ENCODE peak calls at places on chromosomes 5 and 9, in seven cellular contexts. One of them, this sample, is unnamed.

GRCh38 chr5:67238191-67238590 is 41.6 kb upstream of the CD180 start:
- DNase-seq in HS-5: no peak
- DNase-seq in sciatic nerve: no peak
- DNase-seq in GM10248: no peak
- DNase-seq in activated naive CD4-positive, alpha-beta T cell treated with anti-CD3 and anti-CD28 coated beads, Interleukin-2, amount 10 ng/mL, durations not matched to agents 7 days and 5 days: no peak
- DNase-seq in amygdala: no peak
- DNase-seq in activated effector memory CD4-positive, alpha-beta T cell treated with anti-CD3 and anti-CD28 coated beads, Interleukin-2, amount 50 U/mL, for 16 hours: no peak
- DNase-seq in this sample: no peak

GRCh38 chr9:106322741-106323140 is 540.2 kb upstream of the ZNF462 start:
- DNase-seq in HS-5: no peak
- DNase-seq in sciatic nerve: no peak
- DNase-seq in GM10248: no peak
- DNase-seq in activated naive CD4-positive, alpha-beta T cell treated with anti-CD3 and anti-CD28 coated beads, Interleukin-2, amount 10 ng/mL, durations not matched to agents 7 days and 5 days: no peak
- DNase-seq in amygdala: no peak
- DNase-seq in activated effector memory CD4-positive, alpha-beta T cell treated with anti-CD3 and anti-CD28 coated beads, Interleukin-2, amount 50 U/mL, for 16 hours: no peak
- DNase-seq in this sample: no peak

GRCh38 chr9:69499401-69499800 is 172.8 kb downstream of the APBA1 start:
- DNase-seq in HS-5: no peak
- DNase-seq in sciatic nerve: no peak
- DNase-seq in GM10248: no peak
- DNase-seq in activated naive CD4-positive, alpha-beta T cell treated with anti-CD3 and anti-CD28 coated beads, Interleukin-2, amount 10 ng/mL, durations not matched to agents 7 days and 5 days: no peak
- DNase-seq in amygdala: no peak
- DNase-seq in activated effector memory CD4-positive, alpha-beta T cell treated with anti-CD3 and anti-CD28 coated beads, Interleukin-2, amount 50 U/mL, for 16 hours: no peak
- DNase-seq in this sample: no peak

GRCh38 chr9:105264380-105264779 is 19.9 kb downstream of the SLC44A1 start:
- DNase-seq in HS-5: no peak
- DNase-seq in sciatic nerve: no peak
- DNase-seq in GM10248: no peak
- DNase-seq in activated naive CD4-positive, alpha-beta T cell treated with anti-CD3 and anti-CD28 coated beads, Interleukin-2, amount 10 ng/mL, durations not matched to agents 7 days and 5 days: no peak
- DNase-seq in amygdala: no peak
- DNase-seq in activated effector memory CD4-positive, alpha-beta T cell treated with anti-CD3 and anti-CD28 coated beads, Interleukin-2, amount 50 U/mL, for 16 hours: no peak
- DNase-seq in this sample: no peak

GRCh38 chr5:65261499-65261898 is 220.2 kb downstream of the ADAMTS6 start:
- DNase-seq in HS-5: no peak
- DNase-seq in sciatic nerve: no peak
- DNase-seq in GM10248: no peak
- DNase-seq in activated naive CD4-positive, alpha-beta T cell treated with anti-CD3 and anti-CD28 coated beads, Interleukin-2, amount 10 ng/mL, durations not matched to agents 7 days and 5 days: no peak
- DNase-seq in amygdala: no peak
- DNase-seq in activated effector memory CD4-positive, alpha-beta T cell treated with anti-CD3 and anti-CD28 coated beads, Interleukin-2, amount 50 U/mL, for 16 hours: no peak
- DNase-seq in this sample: no peak

GRCh38 chr9:95004452-95005275 is 278.2 kb downstream of the AOPEP start:
- DNase-seq in HS-5: no peak
- DNase-seq in sciatic nerve: peak
- DNase-seq in GM10248: peak
- DNase-seq in activated naive CD4-positive, alpha-beta T cell treated with anti-CD3 and anti-CD28 coated beads, Interleukin-2, amount 10 ng/mL, durations not matched to agents 7 days and 5 days: peak
- DNase-seq in amygdala: no peak
- DNase-seq in activated effector memory CD4-positive, alpha-beta T cell treated with anti-CD3 and anti-CD28 coated beads, Interleukin-2, amount 50 U/mL, for 16 hours: peak
- DNase-seq in this sample: peak

GRCh38 chr9:2465921-2466460 is 155.6 kb upstream of the VLDLR start:
- DNase-seq in HS-5: no peak
- DNase-seq in sciatic nerve: no peak
- DNase-seq in GM10248: peak
- DNase-seq in activated naive CD4-positive, alpha-beta T cell treated with anti-CD3 and anti-CD28 coated beads, Interleukin-2, amount 10 ng/mL, durations not matched to agents 7 days and 5 days: no peak
- DNase-seq in amygdala: no peak
- DNase-seq in activated effector memory CD4-positive, alpha-beta T cell treated with anti-CD3 and anti-CD28 coated beads, Interleukin-2, amount 50 U/mL, for 16 hours: no peak
- DNase-seq in this sample: no peak

GRCh38 chr9:88577256-88577655 is 42.3 kb downstream of the NXNL2 start:
- DNase-seq in HS-5: no peak
- DNase-seq in sciatic nerve: no peak
- DNase-seq in GM10248: no peak
- DNase-seq in activated naive CD4-positive, alpha-beta T cell treated with anti-CD3 and anti-CD28 coated beads, Interleukin-2, amount 10 ng/mL, durations not matched to agents 7 days and 5 days: no peak
- DNase-seq in amygdala: no peak
- DNase-seq in activated effector memory CD4-positive, alpha-beta T cell treated with anti-CD3 and anti-CD28 coated beads, Interleukin-2, amount 50 U/mL, for 16 hours: no peak
- DNase-seq in this sample: no peak

GRCh38 chr9:116218399-116218798 is 64.8 kb downstream of the PAPPA start:
- DNase-seq in HS-5: no peak
- DNase-seq in sciatic nerve: no peak
- DNase-seq in GM10248: no peak
- DNase-seq in activated naive CD4-positive, alpha-beta T cell treated with anti-CD3 and anti-CD28 coated beads, Interleukin-2, amount 10 ng/mL, durations not matched to agents 7 days and 5 days: no peak
- DNase-seq in amygdala: no peak
- DNase-seq in activated effector memory CD4-positive, alpha-beta T cell treated with anti-CD3 and anti-CD28 coated beads, Interleukin-2, amount 50 U/mL, for 16 hours: no peak
- DNase-seq in this sample: no peak

GRCh38 chr9:77604316-77604715 is 43.8 kb downstream of the GNA14 start:
- DNase-seq in HS-5: no peak
- DNase-seq in sciatic nerve: no peak
- DNase-seq in GM10248: no peak
- DNase-seq in activated naive CD4-positive, alpha-beta T cell treated with anti-CD3 and anti-CD28 coated beads, Interleukin-2, amount 10 ng/mL, durations not matched to agents 7 days and 5 days: no peak
- DNase-seq in amygdala: no peak
- DNase-seq in activated effector memory CD4-positive, alpha-beta T cell treated with anti-CD3 and anti-CD28 coated beads, Interleukin-2, amount 50 U/mL, for 16 hours: no peak
- DNase-seq in this sample: no peak

GRCh38 chr9:93653762-93654161 is 77.4 kb downstream of the PHF2 start:
- DNase-seq in HS-5: no peak
- DNase-seq in sciatic nerve: peak
- DNase-seq in GM10248: no peak
- DNase-seq in activated naive CD4-positive, alpha-beta T cell treated with anti-CD3 and anti-CD28 coated beads, Interleukin-2, amount 10 ng/mL, durations not matched to agents 7 days and 5 days: peak
- DNase-seq in amygdala: no peak
- DNase-seq in activated effector memory CD4-positive, alpha-beta T cell treated with anti-CD3 and anti-CD28 coated beads, Interleukin-2, amount 50 U/mL, for 16 hours: peak
- DNase-seq in this sample: peak

GRCh38 chr5:108681079-108681921 is 66.4 kb upstream of the FER start:
- DNase-seq in HS-5: peak
- DNase-seq in sciatic nerve: no peak
- DNase-seq in GM10248: peak
- DNase-seq in activated naive CD4-positive, alpha-beta T cell treated with anti-CD3 and anti-CD28 coated beads, Interleukin-2, amount 10 ng/mL, durations not matched to agents 7 days and 5 days: no peak
- DNase-seq in amygdala: no peak
- DNase-seq in activated effector memory CD4-positive, alpha-beta T cell treated with anti-CD3 and anti-CD28 coated beads, Interleukin-2, amount 50 U/mL, for 16 hours: no peak
- DNase-seq in this sample: no peak

GRCh38 chr5:55918097-55919035 is 67.2 kb downstream of the IL31RA start:
- DNase-seq in HS-5: no peak
- DNase-seq in sciatic nerve: peak
- DNase-seq in GM10248: peak
- DNase-seq in activated naive CD4-positive, alpha-beta T cell treated with anti-CD3 and anti-CD28 coated beads, Interleukin-2, amount 10 ng/mL, durations not matched to agents 7 days and 5 days: no peak
- DNase-seq in amygdala: no peak
- DNase-seq in activated effector memory CD4-positive, alpha-beta T cell treated with anti-CD3 and anti-CD28 coated beads, Interleukin-2, amount 50 U/mL, for 16 hours: no peak
- DNase-seq in this sample: no peak

GRCh38 chr5:34570721-34571379 is 85.3 kb upstream of the RAI14 start:
- DNase-seq in HS-5: peak
- DNase-seq in sciatic nerve: no peak
- DNase-seq in GM10248: no peak
- DNase-seq in activated naive CD4-positive, alpha-beta T cell treated with anti-CD3 and anti-CD28 coated beads, Interleukin-2, amount 10 ng/mL, durations not matched to agents 7 days and 5 days: no peak
- DNase-seq in amygdala: no peak
- DNase-seq in activated effector memory CD4-positive, alpha-beta T cell treated with anti-CD3 and anti-CD28 coated beads, Interleukin-2, amount 50 U/mL, for 16 hours: no peak
- DNase-seq in this sample: no peak

GRCh38 chr9:110969971-110970381 is 68.3 kb downstream of the LPAR1 start:
- DNase-seq in HS-5: peak
- DNase-seq in sciatic nerve: no peak
- DNase-seq in GM10248: no peak
- DNase-seq in activated naive CD4-positive, alpha-beta T cell treated with anti-CD3 and anti-CD28 coated beads, Interleukin-2, amount 10 ng/mL, durations not matched to agents 7 days and 5 days: no peak
- DNase-seq in amygdala: no peak
- DNase-seq in activated effector memory CD4-positive, alpha-beta T cell treated with anti-CD3 and anti-CD28 coated beads, Interleukin-2, amount 50 U/mL, for 16 hours: no peak
- DNase-seq in this sample: no peak

GRCh38 chr9:136228107-136228875 is 17.3 kb downstream of the QSOX2 start:
- DNase-seq in HS-5: peak
- DNase-seq in sciatic nerve: no peak
- DNase-seq in GM10248: no peak
- DNase-seq in activated naive CD4-positive, alpha-beta T cell treated with anti-CD3 and anti-CD28 coated beads, Interleukin-2, amount 10 ng/mL, durations not matched to agents 7 days and 5 days: no peak
- DNase-seq in amygdala: no peak
- DNase-seq in activated effector memory CD4-positive, alpha-beta T cell treated with anti-CD3 and anti-CD28 coated beads, Interleukin-2, amount 50 U/mL, for 16 hours: no peak
- DNase-seq in this sample: no peak

GRCh38 chr9:122498883-122499288 is 11.7 kb upstream of the OR1J2 start:
- DNase-seq in HS-5: peak
- DNase-seq in sciatic nerve: no peak
- DNase-seq in GM10248: peak
- DNase-seq in activated naive CD4-positive, alpha-beta T cell treated with anti-CD3 and anti-CD28 coated beads, Interleukin-2, amount 10 ng/mL, durations not matched to agents 7 days and 5 days: peak
- DNase-seq in amygdala: no peak
- DNase-seq in activated effector memory CD4-positive, alpha-beta T cell treated with anti-CD3 and anti-CD28 coated beads, Interleukin-2, amount 50 U/mL, for 16 hours: no peak
- DNase-seq in this sample: no peak

GRCh38 chr5:52837591-52838001 is 49.9 kb downstream of the ITGA1 start:
- DNase-seq in HS-5: no peak
- DNase-seq in sciatic nerve: no peak
- DNase-seq in GM10248: no peak
- DNase-seq in activated naive CD4-positive, alpha-beta T cell treated with anti-CD3 and anti-CD28 coated beads, Interleukin-2, amount 10 ng/mL, durations not matched to agents 7 days and 5 days: no peak
- DNase-seq in amygdala: no peak
- DNase-seq in activated effector memory CD4-positive, alpha-beta T cell treated with anti-CD3 and anti-CD28 coated beads, Interleukin-2, amount 50 U/mL, for 16 hours: no peak
- DNase-seq in this sample: no peak

GRCh38 chr9:134209731-134210311 is 45.5 kb upstream of the RNU6ATAC start:
- DNase-seq in HS-5: no peak
- DNase-seq in sciatic nerve: peak
- DNase-seq in GM10248: no peak
- DNase-seq in activated naive CD4-positive, alpha-beta T cell treated with anti-CD3 and anti-CD28 coated beads, Interleukin-2, amount 10 ng/mL, durations not matched to agents 7 days and 5 days: no peak
- DNase-seq in amygdala: no peak
- DNase-seq in activated effector memory CD4-positive, alpha-beta T cell treated with anti-CD3 and anti-CD28 coated beads, Interleukin-2, amount 50 U/mL, for 16 hours: no peak
- DNase-seq in this sample: peak